ENCODE peak calls at places on chromosomes 11 and 22, in nine cellular contexts. G is transverse colon, A is T-helper 9 cell, C is suprapubic skin, D is ureter, Y is heart left ventricle, T is foreskin fibroblast, F is lower lobe of right lung, J is fibroblast of mammary gland. L is an unnamed sample.

GRCh38 chr11:112113539-112114457 is 27.1 kb downstream of the SDHD start:
- DNase-seq in J (peak), F (no peak), C (no peak), D (no peak), A (no peak), G (no peak), Y (no peak), T (peak), L (no peak)

GRCh38 chr22:42080287-42080686 is 787 bp downstream of the SMDT1 start:
- DNase-seq in A (no peak), T (peak), C (no peak), Y (no peak), J (peak), G (peak), F (no peak), D (peak), L (no peak)

GRCh38 chr11:70912226-70912840 is 340.0 kb downstream of the SHANK2 start:
- DNase-seq in Y (no peak), A (no peak), J (peak), T (no peak), C (no peak), F (no peak), D (no peak), G (no peak), L (no peak)

GRCh38 chr11:64285885-64286800 is 495 bp downstream of the GPR137 start:
- DNase-seq in F (no peak), D (no peak), G (peak), A (no peak), Y (no peak), C (no peak), J (no peak), T (no peak), L (no peak)

GRCh38 chr22:36136988-36137387 is 23.6 kb downstream of the APOL3 start:
- DNase-seq in F (no peak), Y (no peak), G (no peak), D (no peak), A (no peak), J (peak), T (no peak), C (no peak), L (no peak)

GRCh38 chr11:884578-885070 is 26.0 kb downstream of the CHID1 start:
- DNase-seq in D (no peak), C (no peak), Y (no peak), F (no peak), J (no peak), T (no peak), G (no peak), A (no peak), L (no peak)

GRCh38 chr11:70680781-70681281 is 282.5 kb downstream of the CTTN start:
- DNase-seq in F (peak), C (no peak), A (no peak), T (no peak), Y (no peak), D (no peak), J (no peak), G (no peak), L (no peak)

GRCh38 chr22:29765905-29766631 is 739 bp downstream of the ZMAT5 start:
- DNase-seq in T (no peak), G (peak), A (peak), C (no peak), Y (no peak), F (no peak), J (no peak), D (no peak), L (peak)

GRCh38 chr11:22787565-22788162 is 41.9 kb downstream of the SVIP start:
- DNase-seq in C (no peak), T (peak), F (no peak), D (peak), A (peak), Y (no peak), G (peak), J (peak), L (no peak)

GRCh38 chr11:73950869-73951710 is at the start of gene DNAJB13:
- DNase-seq in C (no peak), Y (no peak), T (peak), A (no peak), G (peak), D (no peak), F (peak), J (peak), L (peak)

GRCh38 chr11:87097582-87097981 is 59.8 kb downstream of the TMEM135 start:
- DNase-seq in C (no peak), F (no peak), D (no peak), A (peak), T (no peak), J (peak), Y (no peak), G (peak), L (peak)

GRCh38 chr11:70497536-70498075 is 99.3 kb downstream of the CTTN start:
- DNase-seq in G (no peak), J (no peak), A (no peak), C (no peak), F (peak), T (no peak), Y (no peak), D (no peak), L (no peak)

GRCh38 chr22:38882972-38883622 is 11.1 kb upstream of the CBX6 start:
- DNase-seq in A (no peak), C (no peak), T (no peak), D (no peak), G (no peak), J (no peak), F (no peak), Y (no peak), L (no peak)

GRCh38 chr11:59206635-59207034 is 6.1 kb downstream of the MPEG1 start:
- DNase-seq in F (no peak), T (peak), G (peak), D (no peak), J (no peak), A (no peak), C (no peak), Y (peak), L (no peak)

GRCh38 chr11:118334746-118335145 is 7.8 kb downstream of the CD3D start:
- DNase-seq in C (no peak), A (no peak), T (no peak), J (no peak), F (no peak), Y (no peak), G (no peak), D (no peak), L (no peak)

GRCh38 chr22:19271856-19272535 is 19.5 kb downstream of the CLTCL1 start:
- DNase-seq in D (no peak), A (no peak), Y (no peak), C (no peak), T (no peak), G (no peak), F (no peak), J (no peak), L (no peak)

GRCh38 chr11:2305140-2305861 is 3.5 kb downstream of the TSPAN32 start:
- DNase-seq in T (peak), G (peak), C (peak), J (peak), A (peak), Y (peak), D (peak), F (peak), L (peak)

GRCh38 chr11:115674831-115675230 is 170.6 kb upstream of the CADM1 start:
- DNase-seq in F (no peak), A (no peak), J (no peak), D (no peak), G (no peak), Y (no peak), T (no peak), C (no peak), L (no peak)

GRCh38 chr22:44428941-44429615 is 69.0 kb downstream of the RTL6 start:
- DNase-seq in T (no peak), F (peak), A (no peak), J (no peak), C (no peak), Y (no peak), D (no peak), G (no peak), L (no peak)

GRCh38 chr11:116981216-116981887 is 116.9 kb downstream of the SIK3 start:
- DNase-seq in C (no peak), F (no peak), T (no peak), A (no peak), J (peak), D (no peak), G (no peak), Y (no peak), L (no peak)

GRCh38 chr11:77019976-77020591 is 14.1 kb upstream of the B3GNT6 start:
- DNase-seq in G (no peak), D (no peak), C (no peak), A (no peak), Y (no peak), T (peak), J (peak), F (no peak), L (no peak)

GRCh38 chr22:22168190-22168940 is 76.2 kb upstream of the VPREB1 start:
- DNase-seq in G (peak), F (no peak), C (no peak), T (peak), J (peak), A (no peak), Y (no peak), D (no peak), L (peak)

GRCh38 chr11:16997624-16998023 is 16.6 kb downstream of the PLEKHA7 start:
- DNase-seq in J (no peak), Y (peak), C (no peak), A (no peak), G (peak), D (no peak), T (no peak), F (no peak), L (no peak)

GRCh38 chr11:16097543-16097942 is 258.8 kb downstream of the SOX6 start:
- DNase-seq in F (no peak), D (no peak), T (no peak), Y (no peak), C (no peak), A (no peak), J (no peak), G (peak), L (no peak)

GRCh38 chr11:124791626-124792341 is 8.4 kb downstream of the MSANTD2 start:
- DNase-seq in Y (no peak), A (no peak), D (no peak), J (peak), T (peak), F (no peak), G (no peak), C (no peak), L (no peak)

GRCh38 chr11:30586251-30587144 is at the start of gene MPPED2:
- DNase-seq in D (peak), J (no peak), Y (peak), A (no peak), G (peak), T (no peak), C (peak), F (peak), L (peak)

GRCh38 chr11:3984896-3985295 is 109.7 kb upstream of the RRM1 start:
- DNase-seq in J (no peak), G (no peak), T (no peak), Y (no peak), A (no peak), C (no peak), F (no peak), D (no peak), L (no peak)

GRCh38 chr11:66020618-66021357 is 5.5 kb downstream of the CATSPER1 start:
- DNase-seq in J (peak), A (no peak), T (peak), G (peak), F (peak), C (peak), Y (no peak), D (peak), L (no peak)

GRCh38 chr22:46064966-46065666 is 85.2 kb upstream of the PPARA start:
- DNase-seq in T (no peak), A (no peak), G (peak), Y (peak), C (peak), F (no peak), D (peak), J (peak), L (no peak)

GRCh38 chr11:86676533-86677154 is 4.2 kb upstream of the ME3 start:
- DNase-seq in Y (no peak), C (no peak), A (no peak), D (no peak), G (no peak), T (no peak), J (no peak), F (no peak), L (no peak)

GRCh38 chr11:108220721-108221346 is 1.6 kb downstream of the NPAT start:
- DNase-seq in G (no peak), T (no peak), C (no peak), F (no peak), A (no peak), J (peak), D (no peak), Y (no peak), L (no peak)

GRCh38 chr11:86551286-86551685 is 121.1 kb downstream of the ME3 start:
- DNase-seq in J (peak), Y (no peak), C (no peak), D (no peak), F (no peak), T (peak), G (no peak), A (no peak), L (no peak)

GRCh38 chr11:113417428-113417827 is 29.8 kb downstream of the ANKK1 start:
- DNase-seq in F (no peak), A (no peak), J (no peak), C (no peak), Y (no peak), D (no peak), G (no peak), T (no peak), L (no peak)

GRCh38 chr11:131917634-131918384 is 547.4 kb downstream of the NTM start:
- DNase-seq in G (no peak), F (no peak), Y (no peak), C (no peak), A (no peak), T (no peak), J (no peak), D (no peak), L (no peak)